ENCODE peak calls at places on chromosomes 1 and 21, in four cellular contexts. One of them, this sample, is unnamed.

GRCh38 chr1:239810071-239810481 is 281.6 kb upstream of the FMN2 start:
- DNase-seq in fibroblast of lung: peak; percentile 79
- DNase-seq in lower lobe of right lung: no peak
- DNase-seq in A549: no peak
- DNase-seq in this sample: no peak

GRCh38 chr1:26831546-26832248 is 5.2 kb downstream of the ZDHHC18 start:
- DNase-seq in fibroblast of lung: no peak
- DNase-seq in lower lobe of right lung: no peak
- DNase-seq in A549: no peak
- DNase-seq in this sample: no peak

GRCh38 chr1:227333423-227333822 is 15.1 kb upstream of the CDC42BPA start:
- DNase-seq in fibroblast of lung: peak; percentile 28
- DNase-seq in lower lobe of right lung: no peak
- DNase-seq in A549: no peak
- DNase-seq in this sample: no peak

GRCh38 chr21:33870768-33871167 is 44.8 kb downstream of the ATP5PO start:
- DNase-seq in fibroblast of lung: no peak
- DNase-seq in lower lobe of right lung: no peak
- DNase-seq in A549: no peak
- DNase-seq in this sample: no peak

GRCh38 chr1:171913385-171913784 is 72.1 kb downstream of the DNM3 start:
- DNase-seq in fibroblast of lung: peak; percentile 27
- DNase-seq in lower lobe of right lung: no peak
- DNase-seq in A549: peak; percentile 30
- DNase-seq in this sample: no peak

GRCh38 chr1:110223127-110223526 is 13.0 kb downstream of the KCNC4 start:
- DNase-seq in fibroblast of lung: no peak
- DNase-seq in lower lobe of right lung: no peak
- DNase-seq in A549: no peak
- DNase-seq in this sample: no peak

GRCh38 chr1:239555350-239555749 is 169.0 kb downstream of the CHRM3 start:
- DNase-seq in fibroblast of lung: no peak
- DNase-seq in lower lobe of right lung: no peak
- DNase-seq in A549: no peak
- DNase-seq in this sample: no peak

GRCh38 chr1:10105484-10105883 is 72.7 kb downstream of the UBE4B start:
- DNase-seq in fibroblast of lung: no peak
- DNase-seq in lower lobe of right lung: no peak
- DNase-seq in A549: no peak
- DNase-seq in this sample: no peak

GRCh38 chr1:79117376-79117775 is 110.8 kb upstream of the ADGRL4 start:
- DNase-seq in fibroblast of lung: peak; percentile 58
- DNase-seq in lower lobe of right lung: no peak
- DNase-seq in A549: no peak
- DNase-seq in this sample: no peak

GRCh38 chr1:974293-974640 is 7.6 kb downstream of the PERM1 start:
- DNase-seq in fibroblast of lung: no peak
- DNase-seq in lower lobe of right lung: no peak
- DNase-seq in A549: no peak
- DNase-seq in this sample: no peak

GRCh38 chr1:159941139-159941866 is 4.1 kb downstream of the IGSF9 start:
- DNase-seq in fibroblast of lung: no peak
- DNase-seq in lower lobe of right lung: no peak
- DNase-seq in A549: no peak
- DNase-seq in this sample: no peak

GRCh38 chr1:244065063-244065788 is 14.1 kb downstream of the ZBTB18 start:
- DNase-seq in fibroblast of lung: peak; percentile 17
- DNase-seq in lower lobe of right lung: no peak
- DNase-seq in A549: no peak
- DNase-seq in this sample: peak; percentile 54

GRCh38 chr1:37949524-37950152 is 2.8 kb upstream of the INPP5B start:
- DNase-seq in fibroblast of lung: no peak
- DNase-seq in lower lobe of right lung: no peak
- DNase-seq in A549: no peak
- DNase-seq in this sample: no peak

GRCh38 chr1:234230414-234230862 is 142.8 kb upstream of the COA6 start:
- DNase-seq in fibroblast of lung: peak; percentile 52
- DNase-seq in lower lobe of right lung: no peak
- DNase-seq in A549: no peak
- DNase-seq in this sample: no peak

GRCh38 chr1:22118291-22118992 is 24.5 kb downstream of the WNT4 start:
- DNase-seq in fibroblast of lung: no peak
- DNase-seq in lower lobe of right lung: no peak
- DNase-seq in A549: no peak
- DNase-seq in this sample: no peak

GRCh38 chr1:24914226-24915069 is 15.6 kb downstream of the RUNX3 start:
- DNase-seq in fibroblast of lung: peak; percentile 79
- DNase-seq in lower lobe of right lung: no peak
- DNase-seq in A549: no peak
- DNase-seq in this sample: no peak

GRCh38 chr1:116731439-116731838 is 22.8 kb upstream of the CD2 start:
- DNase-seq in fibroblast of lung: no peak
- DNase-seq in lower lobe of right lung: no peak
- DNase-seq in A549: no peak
- DNase-seq in this sample: no peak

GRCh38 chr1:223730471-223730870 is 18.1 kb downstream of the CAPN2 start:
- DNase-seq in fibroblast of lung: no peak
- DNase-seq in lower lobe of right lung: no peak
- DNase-seq in A549: no peak
- DNase-seq in this sample: no peak

GRCh38 chr1:51648180-51649109 is 31.6 kb downstream of the OSBPL9 start:
- DNase-seq in fibroblast of lung: peak; percentile 77
- DNase-seq in lower lobe of right lung: no peak
- DNase-seq in A549: no peak
- DNase-seq in this sample: no peak

GRCh38 chr1:44652445-44653106 is 21.7 kb downstream of the TMEM53 start:
- DNase-seq in fibroblast of lung: peak; percentile 31
- DNase-seq in lower lobe of right lung: peak; percentile 80
- DNase-seq in A549: peak; percentile 65
- DNase-seq in this sample: peak; percentile 76

GRCh38 chr1:192660613-192661012 is 24.7 kb downstream of the RGS13 start:
- DNase-seq in fibroblast of lung: peak; percentile 46
- DNase-seq in lower lobe of right lung: no peak
- DNase-seq in A549: no peak
- DNase-seq in this sample: no peak

GRCh38 chr1:203629509-203630082 is 3.0 kb downstream of the ATP2B4 start:
- DNase-seq in fibroblast of lung: peak; percentile 49
- DNase-seq in lower lobe of right lung: peak; percentile 85
- DNase-seq in A549: no peak
- DNase-seq in this sample: peak; percentile 51

GRCh38 chr1:25715888-25716287 is 84.1 kb upstream of the SELENON start:
- DNase-seq in fibroblast of lung: no peak
- DNase-seq in lower lobe of right lung: no peak
- DNase-seq in A549: no peak
- DNase-seq in this sample: no peak

GRCh38 chr1:16340673-16341072 is 11.6 kb downstream of the FBXO42 start:
- DNase-seq in fibroblast of lung: no peak
- DNase-seq in lower lobe of right lung: no peak
- DNase-seq in A549: no peak
- DNase-seq in this sample: no peak

GRCh38 chr1:204544321-204544720 is 28.1 kb downstream of the MDM4 start:
- DNase-seq in fibroblast of lung: peak; percentile 69
- DNase-seq in lower lobe of right lung: no peak
- DNase-seq in A549: no peak
- DNase-seq in this sample: no peak

GRCh38 chr1:20771780-20772179 is 15.3 kb downstream of the HP1BP3 start:
- DNase-seq in fibroblast of lung: no peak
- DNase-seq in lower lobe of right lung: no peak
- DNase-seq in A549: no peak
- DNase-seq in this sample: no peak

GRCh38 chr1:156948708-156949107 is 28.3 kb downstream of the LRRC71 start:
- DNase-seq in fibroblast of lung: no peak
- DNase-seq in lower lobe of right lung: no peak
- DNase-seq in A549: no peak
- DNase-seq in this sample: no peak

GRCh38 chr1:156796340-156797097 is 20.1 kb downstream of the SH2D2A start:
- DNase-seq in fibroblast of lung: peak; percentile 57
- DNase-seq in lower lobe of right lung: no peak
- DNase-seq in A549: no peak
- DNase-seq in this sample: no peak

GRCh38 chr21:32336711-32337110 is 38.1 kb downstream of the MRAP start:
- DNase-seq in fibroblast of lung: peak; percentile 61
- DNase-seq in lower lobe of right lung: no peak
- DNase-seq in A549: no peak
- DNase-seq in this sample: no peak

GRCh38 chr1:17696417-17697301 is 58.5 kb upstream of the ACTL8 start:
- DNase-seq in fibroblast of lung: peak; percentile 70
- DNase-seq in lower lobe of right lung: no peak
- DNase-seq in A549: peak; percentile 38
- DNase-seq in this sample: no peak

GRCh38 chr1:85078903-85079302 is 30.6 kb upstream of the MCOLN3 start:
- DNase-seq in fibroblast of lung: no peak
- DNase-seq in lower lobe of right lung: no peak
- DNase-seq in A549: no peak
- DNase-seq in this sample: no peak

GRCh38 chr1:118979754-118980270 is 8.3 kb downstream of the TBX15 start:
- DNase-seq in fibroblast of lung: no peak
- DNase-seq in lower lobe of right lung: no peak
- DNase-seq in A549: no peak
- DNase-seq in this sample: no peak

GRCh38 chr1:232038704-232039103 is 412.1 kb downstream of the DISC1 start:
- DNase-seq in fibroblast of lung: no peak
- DNase-seq in lower lobe of right lung: no peak
- DNase-seq in A549: no peak
- DNase-seq in this sample: no peak

DNA sequence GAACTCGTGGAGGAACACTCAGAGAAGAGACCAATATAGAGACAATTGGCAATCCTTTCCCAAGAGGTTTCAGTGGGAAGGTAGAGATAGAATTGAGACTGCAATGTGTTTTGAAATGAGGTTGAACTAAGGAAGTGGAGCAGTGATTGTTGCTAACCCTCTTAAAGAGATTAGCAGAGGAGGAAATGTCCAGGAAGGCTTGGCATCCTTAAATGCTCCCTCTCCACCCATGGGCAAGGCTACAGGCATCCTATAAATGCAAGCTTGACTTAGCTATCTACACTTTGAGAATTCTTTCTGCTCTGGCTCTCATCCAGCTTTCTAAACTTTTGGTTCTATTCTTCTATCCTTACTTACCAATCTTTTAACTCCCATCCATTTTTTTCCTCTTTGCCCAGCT is 30.3 kb upstream of the XPR1 start:
- DNase-seq in fibroblast of lung: no peak
- DNase-seq in lower lobe of right lung: no peak
- DNase-seq in A549: no peak
- DNase-seq in this sample: no peak
- H3K27ac ChIP-seq in fibroblast of lung: no peak overlapping the region
- H3K27ac ChIP-seq in lower lobe of right lung: no peak overlapping the region
- H3K27ac ChIP-seq in A549: peak overlapping the region; percentile 76
- H3K27ac ChIP-seq in this sample: no peak overlapping the region

GRCh38 chr1:101993703-101994102 is 3.0 kb downstream of the OLFM3 start:
- DNase-seq in fibroblast of lung: no peak
- DNase-seq in lower lobe of right lung: no peak
- DNase-seq in A549: no peak
- DNase-seq in this sample: no peak

GRCh38 chr1:101995984-101996731 is 568 bp downstream of the OLFM3 start:
- DNase-seq in fibroblast of lung: no peak
- DNase-seq in lower lobe of right lung: no peak
- DNase-seq in A549: no peak
- DNase-seq in this sample: no peak

GRCh38 chr1:101996830-101997485 is at the start of gene OLFM3:
- DNase-seq in fibroblast of lung: peak; percentile 8
- DNase-seq in lower lobe of right lung: no peak
- DNase-seq in A549: no peak
- DNase-seq in this sample: no peak

DNA sequence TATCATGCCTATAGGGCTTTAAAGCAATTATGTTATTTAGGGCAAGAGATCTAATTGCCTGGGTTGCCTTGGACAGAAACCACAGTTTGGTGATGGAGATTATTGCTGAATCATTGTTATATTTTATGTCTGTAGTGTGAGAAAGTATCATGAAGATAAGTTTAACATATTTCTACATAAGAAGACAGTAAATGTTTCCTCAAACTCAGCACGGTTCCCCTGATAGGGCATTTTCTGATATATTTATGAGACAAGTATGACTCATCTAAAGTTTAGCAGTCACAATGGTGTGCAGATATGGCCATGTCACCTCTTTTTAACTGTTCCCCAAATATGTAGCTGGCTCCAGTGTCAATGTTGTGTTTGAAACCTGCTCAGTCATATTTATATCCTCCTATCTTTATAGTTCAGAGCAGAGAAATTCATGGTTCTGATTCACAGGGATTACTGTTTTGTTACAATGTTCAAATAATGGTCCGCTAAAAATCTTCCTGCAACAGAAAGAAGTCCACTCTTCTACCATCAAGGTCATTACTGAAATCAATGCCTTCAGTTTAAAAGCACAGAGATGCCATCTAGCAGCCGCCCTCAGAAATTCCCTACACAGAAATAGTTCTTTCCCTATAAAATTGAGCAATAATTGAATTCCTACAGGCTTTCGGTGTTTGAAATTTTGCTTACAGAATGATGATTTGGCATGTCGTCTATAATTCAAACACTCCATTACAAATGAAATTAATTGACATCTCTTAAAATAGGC is 3.7 kb downstream of the OLFM3 start:
- DNase-seq in fibroblast of lung: no peak
- DNase-seq in lower lobe of right lung: no peak
- DNase-seq in A549: no peak
- DNase-seq in this sample: no peak
- H3K27ac ChIP-seq in fibroblast of lung: no peak overlapping the region
- H3K27ac ChIP-seq in lower lobe of right lung: no peak overlapping the region
- H3K27ac ChIP-seq in A549: no peak overlapping the region
- H3K27ac ChIP-seq in this sample: no peak overlapping the region

DNA sequence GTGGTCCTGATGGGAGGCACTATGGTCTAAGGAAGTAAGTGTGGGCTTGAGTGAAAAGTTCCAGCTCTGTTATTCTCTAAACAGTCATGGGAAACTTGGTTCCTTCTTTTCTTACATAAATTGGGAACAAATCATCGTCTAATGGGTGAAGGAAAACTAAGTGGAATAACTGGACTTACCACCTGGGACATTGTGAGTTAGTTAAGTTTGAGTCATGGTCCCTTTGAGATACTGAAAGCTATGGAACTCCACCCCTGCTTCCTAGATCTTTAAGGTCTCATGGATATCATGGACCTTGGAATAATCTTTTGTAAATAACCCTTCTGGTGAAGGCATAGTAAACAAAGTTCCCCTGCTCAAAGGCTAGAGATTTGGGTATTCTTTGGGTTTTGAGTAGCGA is 16.1 kb upstream of the TXLNA start:
- DNase-seq in fibroblast of lung: no peak
- DNase-seq in lower lobe of right lung: no peak
- DNase-seq in A549: no peak
- DNase-seq in this sample: no peak
- H3K27ac ChIP-seq in fibroblast of lung: no peak overlapping the region
- H3K27ac ChIP-seq in lower lobe of right lung: no peak overlapping the region
- H3K27ac ChIP-seq in A549: no peak overlapping the region
- H3K27ac ChIP-seq in this sample: no peak overlapping the region

DNA sequence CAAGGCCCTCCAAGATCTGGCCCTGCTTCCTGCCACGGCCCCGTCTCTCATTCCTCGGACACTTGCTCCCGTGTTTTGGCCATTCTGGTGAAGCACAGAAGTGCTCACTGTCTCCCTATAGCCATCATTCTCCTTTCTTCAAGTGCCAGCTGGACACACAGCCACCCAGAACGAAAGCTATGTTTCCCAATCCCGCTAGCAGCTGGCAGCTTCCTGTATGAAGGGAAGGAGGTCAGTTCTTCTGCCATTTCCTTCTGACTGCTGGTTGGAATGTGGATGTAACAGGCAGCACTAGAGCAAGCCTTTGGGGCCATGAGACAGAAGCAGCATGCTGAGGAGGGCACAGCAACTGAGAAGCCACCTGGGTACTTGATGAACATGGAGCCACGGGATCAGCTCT is 82.8 kb downstream of the TGFBR3 start:
- DNase-seq in fibroblast of lung: no peak
- DNase-seq in lower lobe of right lung: no peak
- DNase-seq in A549: no peak
- DNase-seq in this sample: no peak
- H3K27ac ChIP-seq in fibroblast of lung: no peak overlapping the region
- H3K27ac ChIP-seq in lower lobe of right lung: peak overlapping the region; percentile 34
- H3K27ac ChIP-seq in A549: no peak overlapping the region
- H3K27ac ChIP-seq in this sample: no peak overlapping the region